ENCODE peak calls at places on chromosomes 6 and 20, in four cellular contexts. B is psoas muscle, Y is pancreas, T is cardiac fibroblast. F is an unnamed sample.
A peak's percentile ranks its signal among the peaks of the same experiment; 100 is the strongest.

GRCh38 chr6:2768696-2769095 is 3.5 kb downstream of the WRNIP1 start:
- DNase-seq in T (no peak), Y (no peak), B (no peak), F (no peak)

GRCh38 chr6:93047033-93047432 is 372.3 kb downstream of the EPHA7 start:
- DNase-seq in Y (no peak), B (peak; percentile 17), T (no peak), F (no peak)

GRCh38 chr6:79570802-79571367 is 33.7 kb upstream of the LCA5 start:
- DNase-seq in B (no peak), Y (no peak), T (peak; percentile 69), F (peak; percentile 74)

GRCh38 chr6:34305982-34306702 is 57.3 kb upstream of the SMIM29 start:
- DNase-seq in Y (no peak), T (no peak), B (no peak), F (peak; percentile 15)

GRCh38 chr6:42259841-42260395 is 42.3 kb upstream of the MRPS10 start:
- DNase-seq in T (no peak), B (no peak), Y (no peak), F (no peak)

GRCh38 chr6:71248866-71249265 is 39.7 kb upstream of the OGFRL1 start:
- DNase-seq in Y (no peak), B (no peak), T (peak; percentile 33), F (no peak)

GRCh38 chr6:63819831-63820230 is 184.2 kb downstream of the PHF3 start:
- DNase-seq in B (no peak), Y (no peak), T (peak; percentile 58), F (peak; percentile 37)

GRCh38 chr6:73024598-73024997 is 200.7 kb downstream of the KHDC1L start:
- DNase-seq in Y (no peak), B (no peak), T (no peak), F (no peak)

GRCh38 chr20:3203315-3204123 is 963 bp downstream of the DDRGK1 start:
- DNase-seq in T (peak; percentile 13), B (no peak), Y (peak; percentile 38), F (peak; percentile 16)

GRCh38 chr6:94389218-94389617 is 969.9 kb upstream of the EPHA7 start:
- DNase-seq in B (no peak), T (no peak), Y (no peak), F (no peak)

GRCh38 chr20:31721408-31722332 is 998 bp downstream of the BCL2L1 start:
- DNase-seq in Y (no peak), T (no peak), B (peak; percentile 70), F (no peak)

GRCh38 chr6:148440877-148441453 is 98.3 kb downstream of the SASH1 start:
- DNase-seq in T (peak; percentile 97), Y (peak; percentile 35), B (peak; percentile 75), F (peak; percentile 91)

GRCh38 chr20:53865905-53866786 is 204.2 kb downstream of the BCAS1 start:
- DNase-seq in T (peak; percentile 82), Y (peak; percentile 76), B (no peak), F (peak; percentile 72)

GRCh38 chr6:82045965-82046756 is 201.4 kb downstream of the IBTK start:
- DNase-seq in Y (no peak), B (no peak), T (peak; percentile 94), F (peak; percentile 85)

GRCh38 chr6:11632795-11633511 is 95.4 kb downstream of the TMEM170B start:
- DNase-seq in Y (peak; percentile 46), B (no peak), T (peak; percentile 90), F (peak; percentile 69)

GRCh38 chr6:43714311-43715055 is 26.9 kb upstream of the MRPS18A start:
- DNase-seq in B (peak; percentile 79), Y (no peak), T (no peak), F (peak; percentile 51)

GRCh38 chr6:105994522-105995402 is 91.4 kb upstream of the PRDM1 start:
- DNase-seq in B (peak; percentile 80), T (peak; percentile 76), Y (no peak), F (peak; percentile 54)

GRCh38 chr20:11159728-11160127 is 485.9 kb upstream of the JAG1 start:
- DNase-seq in B (no peak), Y (no peak), T (peak; percentile 29), F (peak; percentile 87)

GRCh38 chr6:12134581-12134980 is 122.5 kb downstream of the HIVEP1 start:
- DNase-seq in T (no peak), Y (no peak), B (no peak), F (no peak)

GRCh38 chr20:49798718-49799117 is 13.9 kb upstream of the SLC9A8 start:
- DNase-seq in Y (no peak), T (no peak), B (no peak), F (no peak)

GRCh38 chr20:11271319-11271718 is 597.5 kb upstream of the JAG1 start:
- DNase-seq in T (no peak), B (no peak), Y (no peak), F (no peak)

GRCh38 chr20:2692036-2692885 is at the start of gene EBF4:
- DNase-seq in B (no peak), T (peak; percentile 8), Y (peak; percentile 49), F (peak; percentile 10)

GRCh38 chr20:48538856-48539255 is 288.9 kb downstream of the PREX1 start:
- DNase-seq in T (no peak), B (no peak), Y (no peak), F (no peak)

GRCh38 chr6:33995873-33996475 is 149.9 kb downstream of the GRM4 start:
- DNase-seq in Y (no peak), T (no peak), B (no peak), F (peak; percentile 2)

GRCh38 chr20:5807431-5807830 is 57.2 kb downstream of the SHLD1 start:
- DNase-seq in T (no peak), Y (no peak), B (no peak), F (no peak)

DNA sequence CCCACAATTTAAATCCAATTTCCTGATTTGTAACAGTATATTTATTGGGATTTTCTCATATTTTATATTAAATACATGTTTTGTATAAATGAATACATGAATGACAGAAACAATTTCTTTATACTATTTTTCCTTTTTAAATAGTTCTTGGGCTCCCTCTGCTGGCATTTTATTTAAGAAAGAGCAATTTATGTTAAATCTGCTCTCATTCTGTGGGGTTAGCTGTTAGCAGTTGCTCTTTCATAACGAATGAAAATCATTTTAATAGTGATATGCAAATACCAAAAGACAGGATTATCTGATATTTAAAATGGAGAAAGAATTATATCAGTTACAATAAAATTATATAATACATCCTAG is 118.3 kb downstream of the RALGAPA2 start:
- DNase-seq in Y (no peak), B (no peak), T (peak; percentile 72), F (peak; percentile 67)
- TF ChIP-seq CTCF in Y (no peak), B (no peak), T (peak; percentile 31), F (no peak)

GRCh38 chr6:140059947-140060346 is 685.5 kb upstream of the CITED2 start:
- DNase-seq in Y (no peak), T (no peak), B (no peak), F (no peak)

GRCh38 chr6:140058846-140059245 is 684.4 kb upstream of the CITED2 start:
- DNase-seq in B (no peak), T (no peak), Y (no peak), F (peak; percentile 40)

GRCh38 chr6:140061422-140062041 is 687.1 kb upstream of the CITED2 start:
- DNase-seq in T (no peak), Y (no peak), B (no peak), F (no peak)

GRCh38 chr6:140064371-140064770 is 689.9 kb upstream of the CITED2 start:
- DNase-seq in Y (no peak), B (no peak), T (no peak), F (peak; percentile 61)

GRCh38 chr6:140062042-140063041 is 687.9 kb upstream of the CITED2 start:
- DNase-seq in Y (no peak), B (no peak), T (peak; percentile 98), F (peak; percentile 99)
- H3K4me3 ChIP-seq in Y (no peak overlapping the region), B (no peak overlapping the region), T (no peak overlapping the region), F (no peak overlapping the region)

GRCh38 chr6:38773338-38773737 is 58.2 kb downstream of the DNAH8 start:
- DNase-seq in T (peak; percentile 18), B (no peak), Y (no peak), F (no peak)
- TF ChIP-seq CTCF in T (peak; percentile 41), B (no peak), Y (peak; percentile 18), F (peak; percentile 55)

DNA sequence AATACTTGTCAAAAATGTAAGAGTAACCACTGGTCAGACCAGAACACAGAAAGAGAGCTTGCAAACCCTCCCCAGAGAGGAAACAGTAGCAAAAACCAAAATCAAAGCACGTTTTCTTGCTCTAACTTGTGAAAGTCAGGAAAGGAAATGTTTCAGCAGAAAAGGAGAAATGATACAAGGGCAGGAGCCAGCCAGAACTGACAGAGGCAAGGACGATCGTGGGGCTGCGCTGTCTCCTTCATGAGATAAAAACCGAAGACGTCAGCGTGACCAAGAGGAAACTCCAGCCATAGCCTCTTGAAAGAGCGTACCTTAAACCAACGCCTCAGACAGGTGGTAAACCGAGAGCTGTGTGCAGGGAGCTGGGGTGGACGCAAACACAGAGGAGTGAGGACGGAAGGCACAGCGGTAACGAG is 27.5 kb downstream of the LAMA5 start:
- DNase-seq in Y (no peak), B (no peak), T (no peak), F (no peak)
- H3K4me3 ChIP-seq in Y (no peak overlapping the region), B (no peak overlapping the region), T (no peak overlapping the region), F (no peak overlapping the region)

DNA sequence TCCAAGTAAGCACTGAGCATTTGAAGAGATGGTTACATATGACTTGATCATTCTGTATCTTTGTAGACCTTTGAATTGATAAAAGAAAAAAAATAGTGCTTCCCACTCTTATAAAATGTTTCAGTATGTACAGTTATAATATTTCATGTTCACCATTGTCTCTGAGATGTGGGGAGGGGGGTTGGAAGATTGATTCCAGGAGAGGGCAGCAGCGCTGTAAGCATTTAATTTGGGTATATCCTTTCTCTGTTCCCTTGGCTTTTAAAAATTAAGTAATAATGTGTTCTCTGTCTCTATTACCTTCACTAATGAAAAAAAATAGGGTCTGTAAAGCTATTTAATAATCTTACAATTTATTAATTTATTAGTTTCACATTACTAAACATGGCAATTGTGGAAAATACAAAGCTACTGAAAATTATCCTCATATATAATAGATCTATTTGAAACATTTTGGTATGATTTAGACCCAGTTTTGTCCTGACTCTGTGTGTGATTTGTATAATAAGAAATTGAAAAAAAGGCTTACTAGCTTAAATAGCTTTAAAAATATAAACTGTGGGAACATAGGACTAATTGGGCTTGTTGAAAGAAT is 341.2 kb downstream of the CDKAL1 start:
- DNase-seq in B (no peak), T (peak; percentile 70), Y (no peak), F (peak; percentile 83)
- TF ChIP-seq CTCF in B (peak; percentile 18), T (peak; percentile 44), Y (no peak), F (peak; percentile 75)

GRCh38 chr20:62797671-62798532 is 1.6 kb downstream of the MRGBP start:
- DNase-seq in B (no peak), T (no peak), Y (no peak), F (no peak)
- H3K4me3 ChIP-seq in B (peak overlapping the region; percentile 70), T (no peak overlapping the region), Y (no peak overlapping the region), F (peak overlapping the region; percentile 74)

DNA sequence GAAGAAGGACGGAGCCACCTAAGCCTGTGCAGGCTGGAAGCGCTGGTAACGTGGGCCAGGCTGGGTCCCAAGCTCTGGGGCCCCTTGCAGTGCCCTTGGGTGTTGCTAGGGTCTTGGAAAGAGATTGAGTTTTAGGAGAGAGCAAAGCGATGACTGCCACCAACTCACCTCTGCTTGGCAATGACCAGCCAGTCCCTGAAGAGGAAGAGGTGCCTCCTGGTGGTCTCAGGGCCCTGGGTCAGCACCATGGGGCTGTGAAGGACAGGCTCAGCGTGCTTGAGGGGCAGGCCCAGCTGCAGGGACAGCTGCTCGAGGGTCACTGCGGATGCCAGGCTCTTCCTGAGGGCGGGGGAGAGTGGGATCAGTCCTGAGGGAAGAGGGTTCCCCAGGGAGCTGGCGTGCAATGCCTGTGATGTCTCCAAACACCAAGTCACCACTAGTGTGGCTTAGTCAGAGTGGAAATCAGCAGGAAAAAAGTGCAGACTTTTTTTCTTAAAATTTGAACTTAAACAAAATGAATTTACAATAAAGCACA is 50.8 kb upstream of the TAGAP start:
- DNase-seq in Y (no peak), B (no peak), T (no peak), F (no peak)
- TF ChIP-seq CTCF in Y (no peak), B (no peak), T (no peak), F (no peak)

GRCh38 chr6:77466055-77467028 is 3.1 kb upstream of the HTR1B start:
- DNase-seq in T (peak; percentile 81), B (peak; percentile 48), Y (peak; percentile 45), F (peak; percentile 83)
- H3K4me3 ChIP-seq in T (peak overlapping the region; percentile 56), B (peak overlapping the region; percentile 59), Y (peak overlapping the region; percentile 53), F (peak overlapping the region; percentile 76)